ENCODE peak calls at places on chromosomes 2 and 18, in seven cellular contexts. One of them, this sample, is unnamed.
A peak's percentile ranks its signal among the peaks of the same experiment; 100 is the strongest.

GRCh38 chr2:204673877-204674276 is 128.6 kb downstream of the PARD3B start:
- DNase-seq in ovary: no peak
- DNase-seq in left colon: no peak
- DNase-seq in GM04503: no peak
- DNase-seq in stimulated activated CD4-positive, alpha-beta T cell treated with anti-CD3 and anti-CD28 coated beads, Interleukin-4, amount 100 ng/mL, for 24 hours: no peak
- DNase-seq in neuronal stem cell: no peak
- DNase-seq in COR-L47: no peak
- DNase-seq in this sample: no peak

GRCh38 chr18:49613141-49613641 is 51.3 kb downstream of the LIPG start:
- DNase-seq in ovary: no peak
- DNase-seq in left colon: no peak
- DNase-seq in GM04503: no peak
- DNase-seq in stimulated activated CD4-positive, alpha-beta T cell treated with anti-CD3 and anti-CD28 coated beads, Interleukin-4, amount 100 ng/mL, for 24 hours: no peak
- DNase-seq in neuronal stem cell: peak; percentile 71
- DNase-seq in COR-L47: peak; percentile 85
- DNase-seq in this sample: no peak

GRCh38 chr2:216339456-216340279 is 32.6 kb downstream of the MARCHF4 start:
- DNase-seq in ovary: peak; percentile 57
- DNase-seq in left colon: no peak
- DNase-seq in GM04503: no peak
- DNase-seq in stimulated activated CD4-positive, alpha-beta T cell treated with anti-CD3 and anti-CD28 coated beads, Interleukin-4, amount 100 ng/mL, for 24 hours: no peak
- DNase-seq in neuronal stem cell: peak; percentile 69
- DNase-seq in COR-L47: peak; percentile 97
- DNase-seq in this sample: no peak

GRCh38 chr18:30625961-30626360 is 416.6 kb downstream of the DSC3 start:
- DNase-seq in ovary: no peak
- DNase-seq in left colon: no peak
- DNase-seq in GM04503: no peak
- DNase-seq in stimulated activated CD4-positive, alpha-beta T cell treated with anti-CD3 and anti-CD28 coated beads, Interleukin-4, amount 100 ng/mL, for 24 hours: no peak
- DNase-seq in neuronal stem cell: no peak
- DNase-seq in COR-L47: no peak
- DNase-seq in this sample: no peak

GRCh38 chr2:8545676-8546318 is 136.1 kb upstream of the ID2 start:
- DNase-seq in ovary: no peak
- DNase-seq in left colon: no peak
- DNase-seq in GM04503: no peak
- DNase-seq in stimulated activated CD4-positive, alpha-beta T cell treated with anti-CD3 and anti-CD28 coated beads, Interleukin-4, amount 100 ng/mL, for 24 hours: no peak
- DNase-seq in neuronal stem cell: no peak
- DNase-seq in COR-L47: no peak
- DNase-seq in this sample: peak; percentile 33

GRCh38 chr2:220847587-220847986 is 724.5 kb downstream of the EPHA4 start:
- DNase-seq in ovary: no peak
- DNase-seq in left colon: peak; percentile 5
- DNase-seq in GM04503: peak; percentile 76
- DNase-seq in stimulated activated CD4-positive, alpha-beta T cell treated with anti-CD3 and anti-CD28 coated beads, Interleukin-4, amount 100 ng/mL, for 24 hours: no peak
- DNase-seq in neuronal stem cell: no peak
- DNase-seq in COR-L47: peak; percentile 57
- DNase-seq in this sample: no peak

GRCh38 chr18:71115261-71115660 is 826.4 kb downstream of the SOCS6 start:
- DNase-seq in ovary: no peak
- DNase-seq in left colon: no peak
- DNase-seq in GM04503: no peak
- DNase-seq in stimulated activated CD4-positive, alpha-beta T cell treated with anti-CD3 and anti-CD28 coated beads, Interleukin-4, amount 100 ng/mL, for 24 hours: no peak
- DNase-seq in neuronal stem cell: no peak
- DNase-seq in COR-L47: no peak
- DNase-seq in this sample: no peak

GRCh38 chr18:32730620-32731021 is 42.2 kb downstream of the KLHL14 start:
- DNase-seq in ovary: no peak
- DNase-seq in left colon: no peak
- DNase-seq in GM04503: no peak
- DNase-seq in stimulated activated CD4-positive, alpha-beta T cell treated with anti-CD3 and anti-CD28 coated beads, Interleukin-4, amount 100 ng/mL, for 24 hours: no peak
- DNase-seq in neuronal stem cell: no peak
- DNase-seq in COR-L47: peak; percentile 70
- DNase-seq in this sample: peak; percentile 23

GRCh38 chr2:164145093-164145987 is 409.5 kb upstream of the FIGN start:
- DNase-seq in ovary: no peak
- DNase-seq in left colon: no peak
- DNase-seq in GM04503: no peak
- DNase-seq in stimulated activated CD4-positive, alpha-beta T cell treated with anti-CD3 and anti-CD28 coated beads, Interleukin-4, amount 100 ng/mL, for 24 hours: no peak
- DNase-seq in neuronal stem cell: no peak
- DNase-seq in COR-L47: no peak
- DNase-seq in this sample: no peak

GRCh38 chr2:115880558-115880957 is 1438.1 kb downstream of the DPP10 start:
- DNase-seq in ovary: no peak
- DNase-seq in left colon: no peak
- DNase-seq in GM04503: no peak
- DNase-seq in stimulated activated CD4-positive, alpha-beta T cell treated with anti-CD3 and anti-CD28 coated beads, Interleukin-4, amount 100 ng/mL, for 24 hours: no peak
- DNase-seq in neuronal stem cell: no peak
- DNase-seq in COR-L47: no peak
- DNase-seq in this sample: no peak

GRCh38 chr18:369224-370010 is 101.6 kb upstream of the THOC1 start:
- DNase-seq in ovary: no peak
- DNase-seq in left colon: no peak
- DNase-seq in GM04503: no peak
- DNase-seq in stimulated activated CD4-positive, alpha-beta T cell treated with anti-CD3 and anti-CD28 coated beads, Interleukin-4, amount 100 ng/mL, for 24 hours: no peak
- DNase-seq in neuronal stem cell: no peak
- DNase-seq in COR-L47: no peak
- DNase-seq in this sample: no peak

GRCh38 chr18:2050702-2051201 is 520.6 kb downstream of the METTL4 start:
- DNase-seq in ovary: no peak
- DNase-seq in left colon: no peak
- DNase-seq in GM04503: no peak
- DNase-seq in stimulated activated CD4-positive, alpha-beta T cell treated with anti-CD3 and anti-CD28 coated beads, Interleukin-4, amount 100 ng/mL, for 24 hours: no peak
- DNase-seq in neuronal stem cell: no peak
- DNase-seq in COR-L47: no peak
- DNase-seq in this sample: no peak

This sample was measured in GM13976.